ENCODE peak calls at places on chromosomes 11 and 22, in five cellular contexts. U, N, P, F and C are unnamed samples.

GRCh38 chr11:61734767-61735166 is 17.7 kb upstream of the MYRF start:
- DNase-seq in U (no peak), N (no peak), P (no peak), F (no peak), C (no peak)

GRCh38 chr11:120031612-120032600 is 106.0 kb downstream of the TRIM29 start:
- DNase-seq in U (no peak), N (no peak), P (peak; percentile 47), F (no peak), C (no peak)

GRCh38 chr22:19678949-19679348 is 35.4 kb upstream of the SEPTIN5 start:
- DNase-seq in U (no peak), N (no peak), P (peak; percentile 51), F (peak; percentile 38), C (no peak)

GRCh38 chr11:70881948-70882715 is 370.2 kb downstream of the SHANK2 start:
- DNase-seq in U (no peak), N (no peak), P (peak; percentile 66), F (no peak), C (no peak)

GRCh38 chr11:112292785-112293407 is 32.2 kb upstream of the PLET1 start:
- DNase-seq in U (peak; percentile 92), N (no peak), P (no peak), F (no peak), C (peak; percentile 96)

GRCh38 chr22:45638834-45639746 is 32.5 kb upstream of the ATXN10 start:
- DNase-seq in U (peak; percentile 78), N (no peak), P (no peak), F (no peak), C (peak; percentile 93)

GRCh38 chr11:85539740-85540139 is 87.4 kb downstream of the DLG2 start:
- DNase-seq in U (no peak), N (no peak), P (peak; percentile 61), F (no peak), C (no peak)

GRCh38 chr11:62958547-62959071 is 26.2 kb downstream of the SLC22A6 start:
- DNase-seq in U (peak; percentile 17), N (no peak), P (no peak), F (no peak), C (no peak)

GRCh38 chr11:6475936-6476335 is 2.2 kb upstream of the TRIM3 start:
- DNase-seq in U (no peak), N (no peak), P (peak; percentile 59), F (peak; percentile 15), C (no peak)

GRCh38 chr11:70474710-70475109 is 76.4 kb downstream of the CTTN start:
- DNase-seq in U (no peak), N (no peak), P (no peak), F (no peak), C (no peak)

GRCh38 chr11:1078191-1078601 is 3.5 kb downstream of the MUC2 start:
- DNase-seq in U (no peak), N (peak; percentile 66), P (no peak), F (peak; percentile 1), C (no peak)

GRCh38 chr11:77086521-77087472 is 15.8 kb upstream of the OMP start:
- DNase-seq in U (no peak), N (peak; percentile 70), P (no peak), F (no peak), C (no peak)

GRCh38 chr22:46196268-46196667 is 45.9 kb downstream of the PPARA start:
- DNase-seq in U (no peak), N (no peak), P (no peak), F (no peak), C (no peak)

GRCh38 chr11:11620251-11620965 is 1.4 kb downstream of the GALNT18 start:
- DNase-seq in U (no peak), N (peak; percentile 78), P (peak; percentile 86), F (peak; percentile 67), C (peak; percentile 75)

GRCh38 chr11:67265633-67266423 is 445 bp upstream of the GRK2 start:
- DNase-seq in U (peak; percentile 57), N (peak; percentile 97), P (peak; percentile 93), F (peak; percentile 89), C (peak; percentile 57)

GRCh38 chr11:64620286-64620962 is 29.4 kb downstream of the SLC22A12 start:
- DNase-seq in U (no peak), N (no peak), P (no peak), F (peak; percentile 71), C (no peak)

GRCh38 chr11:795638-796564 is 2.2 kb downstream of the SLC25A22 start:
- DNase-seq in U (peak; percentile 81), N (peak; percentile 94), P (peak; percentile 77), F (no peak), C (peak; percentile 76)

GRCh38 chr11:27603376-27603775 is 96.8 kb upstream of the LIN7C start:
- DNase-seq in U (no peak), N (no peak), P (no peak), F (no peak), C (no peak)

GRCh38 chr11:61567286-61568061 is 13.4 kb downstream of the SYT7 start:
- DNase-seq in U (peak; percentile 82), N (peak; percentile 85), P (peak; percentile 97), F (peak; percentile 95), C (peak; percentile 78)

GRCh38 chr22:37177221-37177620 is 10.8 kb downstream of the C1QTNF6 start:
- DNase-seq in U (no peak), N (peak; percentile 72), P (no peak), F (no peak), C (no peak)

GRCh38 chr11:30333405-30333804 is 10.5 kb downstream of the ARL14EP start:
- DNase-seq in U (peak; percentile 27), N (no peak), P (no peak), F (peak; percentile 15), C (peak; percentile 25)

GRCh38 chr11:59866397-59866796 is at the start of gene TCN1:
- DNase-seq in U (peak; percentile 47), N (no peak), P (no peak), F (no peak), C (peak; percentile 67)

GRCh38 chr11:95682552-95682951 is 107.0 kb downstream of the FAM76B start:
- DNase-seq in U (no peak), N (no peak), P (no peak), F (no peak), C (no peak)

GRCh38 chr11:134761361-134761760 is 349.3 kb upstream of the B3GAT1 start:
- DNase-seq in U (no peak), N (no peak), P (peak; percentile 36), F (no peak), C (no peak)

GRCh38 chr11:67563354-67564114 is 20.1 kb upstream of the GSTP1 start:
- DNase-seq in U (peak; percentile 91), N (no peak), P (no peak), F (no peak), C (peak; percentile 69)

GRCh38 chr11:79390923-79391322 is 49.9 kb downstream of the TENM4 start:
- DNase-seq in U (peak; percentile 62), N (no peak), P (no peak), F (no peak), C (no peak)

GRCh38 chr11:2109541-2110019 is 29.6 kb downstream of the IGF2 start:
- DNase-seq in U (no peak), N (no peak), P (peak; percentile 76), F (no peak), C (no peak)

DNA sequence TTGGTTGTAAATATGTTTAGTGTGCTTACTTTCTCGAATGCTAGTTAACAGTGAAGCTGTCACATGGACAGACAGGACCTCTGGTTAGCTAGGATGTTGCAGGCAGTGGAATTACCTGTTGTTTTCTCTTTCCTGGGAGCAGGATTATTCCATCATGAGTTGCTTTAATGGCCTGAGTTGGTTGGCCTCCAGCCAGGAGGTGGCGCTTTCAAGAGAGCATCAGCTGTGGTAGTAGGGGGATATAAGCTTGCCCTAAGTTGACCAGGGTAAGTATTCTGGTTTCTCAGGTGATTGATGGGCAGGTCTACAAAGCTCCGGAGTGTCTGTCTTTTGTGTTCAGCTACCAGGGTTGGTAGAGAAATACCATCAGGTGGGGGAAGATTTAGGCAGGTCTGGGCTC is 43.5 kb downstream of the NELL1 start:
- DNase-seq in U (no peak), N (no peak), P (peak; percentile 61), F (no peak), C (no peak)
- TF ChIP-seq CTCF in U (no peak), N (no peak), P (peak; percentile 46), F (no peak), C (no peak)

GRCh38 chr11:105135873-105136272 is 3.7 kb downstream of the CARD18 start:
- DNase-seq in U (no peak), N (no peak), P (no peak), F (no peak), C (no peak)

GRCh38 chr11:105124756-105125155 is 14.8 kb downstream of the CARD18 start:
- DNase-seq in U (no peak), N (no peak), P (no peak), F (no peak), C (no peak)

GRCh38 chr11:105132716-105133511 is 6.7 kb downstream of the CARD18 start:
- DNase-seq in U (peak; percentile 93), N (no peak), P (no peak), F (no peak), C (peak; percentile 93)

GRCh38 chr11:105130189-105130813 is 9.3 kb downstream of the CARD18 start:
- DNase-seq in U (peak; percentile 48), N (peak; percentile 44), P (no peak), F (no peak), C (peak; percentile 31)
- TF ChIP-seq CTCF in U (no peak), N (no peak), P (peak; percentile 19), F (peak; percentile 5), C (no peak)

DNA sequence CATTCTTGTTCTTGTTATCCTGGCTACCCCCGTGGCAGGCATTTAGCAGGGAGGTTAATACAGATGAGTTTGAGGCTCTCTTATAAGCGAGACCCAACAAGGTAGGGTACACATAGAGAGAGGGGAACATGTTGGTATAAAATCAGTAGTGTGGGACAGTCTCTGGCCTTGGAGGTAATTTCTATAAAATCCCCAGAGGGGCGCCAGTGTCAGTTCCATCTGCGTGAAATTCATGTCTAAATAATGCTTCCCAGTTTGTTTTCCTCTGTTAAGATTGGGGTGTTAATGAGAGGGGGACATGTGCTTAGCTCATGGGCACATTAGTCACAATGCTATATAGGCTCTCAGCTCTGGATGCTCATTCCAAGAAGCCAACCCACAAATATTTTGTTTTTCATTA is 150.7 kb downstream of the MYO18B start:
- DNase-seq in U (no peak), N (no peak), P (no peak), F (no peak), C (no peak)
- TF ChIP-seq CTCF in U (no peak), N (no peak), P (peak; percentile 63), F (peak; percentile 27), C (no peak)

GRCh38 chr11:122578168-122578825 is 77.2 kb upstream of the UBASH3B start:
- DNase-seq in U (no peak), N (no peak), P (no peak), F (no peak), C (peak; percentile 11)
- TF ChIP-seq CTCF in U (no peak), N (no peak), P (peak; percentile 45), F (no peak), C (no peak)

GRCh38 chr11:26297179-26297970 is 34.6 kb upstream of the ANO3 start:
- DNase-seq in U (peak; percentile 87), N (no peak), P (peak; percentile 55), F (peak; percentile 65), C (peak; percentile 64)
- TF ChIP-seq CTCF in U (peak; percentile 67), N (peak; percentile 39), P (peak; percentile 84), F (peak; percentile 89), C (peak; percentile 50)

DNA sequence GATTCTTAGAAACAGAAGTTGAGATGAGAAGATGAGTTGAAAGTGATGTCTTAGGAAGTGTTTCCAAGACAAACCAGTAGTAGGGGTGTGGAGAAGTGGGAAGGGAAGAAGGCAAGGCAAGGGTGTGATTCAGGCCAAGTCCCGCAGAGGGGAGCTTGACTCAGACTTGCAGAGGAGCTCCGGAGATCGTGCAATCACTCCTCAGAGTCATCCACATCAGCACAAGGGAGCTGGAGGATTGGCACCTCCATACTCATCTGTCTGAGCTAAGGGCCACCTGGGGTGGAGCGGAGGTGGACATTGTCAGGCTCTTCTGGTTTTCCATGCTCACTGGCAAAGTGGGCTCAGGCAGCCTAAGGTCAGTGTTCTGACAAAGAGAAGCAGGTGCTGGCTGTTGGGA is 44.4 kb downstream of the CHRDL2 start:
- DNase-seq in U (peak; percentile 85), N (peak; percentile 6), P (no peak), F (no peak), C (peak; percentile 81)
- TF ChIP-seq CTCF in U (peak; percentile 28), N (no peak), P (no peak), F (no peak), C (no peak)